ENCODE peak calls at places on chromosomes 7 and 10, in four cellular contexts. M is GM12878, P is K562, U is HepG2. V is an unnamed sample.

GRCh38 chr10:122990278-122990677 is 10.1 kb downstream of the PSTK start:
- DNase-seq in P (no peak), U (no peak), M (no peak), V (no peak)

GRCh38 chr7:135736586-135737305 is 8.8 kb upstream of the SLC13A4 start:
- DNase-seq in U (no peak), P (no peak), M (no peak), V (no peak)

GRCh38 chr10:126839094-126839761 is 66.0 kb upstream of the DOCK1 start:
- DNase-seq in M (no peak), U (no peak), P (no peak), V (no peak)

GRCh38 chr10:51425431-51425830 is 274.0 kb downstream of the CSTF2T start:
- DNase-seq in M (no peak), P (no peak), U (no peak), V (no peak)

GRCh38 chr7:36280840-36281812 is 108.5 kb upstream of the ANLN start:
- DNase-seq in M (no peak), P (no peak), U (no peak), V (no peak)

GRCh38 chr7:1894906-1895663 is 225.0 kb downstream of the ELFN1 start:
- DNase-seq in M (no peak), P (no peak), U (no peak), V (no peak)

GRCh38 chr7:65387893-65388292 is 14.2 kb downstream of the ZNF92 start:
- DNase-seq in P (no peak), M (peak; percentile 20), U (no peak), V (no peak)

GRCh38 chr10:89427629-89428028 is 13.3 kb downstream of the IFIT5 start:
- DNase-seq in P (no peak), M (no peak), U (no peak), V (no peak)

GRCh38 chr7:152462995-152463713 is 27.4 kb upstream of the KMT2C start:
- DNase-seq in U (no peak), M (no peak), P (peak; percentile 58), V (peak; percentile 60)

GRCh38 chr10:29501692-29502091 is 133.1 kb downstream of the SVIL start:
- DNase-seq in U (no peak), M (no peak), P (peak; percentile 30), V (no peak)

GRCh38 chr7:102029616-102030015 is 212.2 kb downstream of the CUX1 start:
- DNase-seq in P (no peak), U (no peak), M (no peak), V (no peak)

GRCh38 chr7:70347880-70348279 is 749.6 kb downstream of the AUTS2 start:
- DNase-seq in U (no peak), P (no peak), M (peak; percentile 66), V (no peak)

GRCh38 chr7:77685219-77685618 is 11.0 kb upstream of the RSBN1L start:
- DNase-seq in P (no peak), M (no peak), U (peak; percentile 27), V (no peak)

GRCh38 chr7:77631820-77632219 is 64.4 kb upstream of the RSBN1L start:
- DNase-seq in M (no peak), P (no peak), U (no peak), V (no peak)

GRCh38 chr10:133445751-133446708 is 7.7 kb upstream of the SCART1 start:
- DNase-seq in U (no peak), M (no peak), P (no peak), V (no peak)

GRCh38 chr10:129049501-129049900 is 417.5 kb upstream of the MGMT start:
- DNase-seq in P (no peak), U (no peak), M (no peak), V (no peak)

GRCh38 chr7:930975-931758 is 23.3 kb downstream of the ADAP1 start:
- DNase-seq in M (no peak), P (no peak), U (no peak), V (no peak)

GRCh38 chr7:108408294-108409004 is 47.8 kb downstream of the NRCAM start:
- DNase-seq in P (no peak), U (no peak), M (no peak), V (no peak)

GRCh38 chr7:119167431-119167830 is 942.9 kb downstream of the ANKRD7 start:
- DNase-seq in M (no peak), P (no peak), U (no peak), V (no peak)

GRCh38 chr7:158065340-158065739 is 522.3 kb downstream of the PTPRN2 start:
- DNase-seq in M (no peak), P (no peak), U (no peak), V (no peak)

GRCh38 chr7:106185719-106186118 is 73.6 kb upstream of the SYPL1 start:
- DNase-seq in P (no peak), U (no peak), M (no peak), V (no peak)

GRCh38 chr7:112892263-112892662 is 102.1 kb upstream of the TMEM168 start:
- DNase-seq in U (no peak), P (no peak), M (no peak), V (no peak)

DNA sequence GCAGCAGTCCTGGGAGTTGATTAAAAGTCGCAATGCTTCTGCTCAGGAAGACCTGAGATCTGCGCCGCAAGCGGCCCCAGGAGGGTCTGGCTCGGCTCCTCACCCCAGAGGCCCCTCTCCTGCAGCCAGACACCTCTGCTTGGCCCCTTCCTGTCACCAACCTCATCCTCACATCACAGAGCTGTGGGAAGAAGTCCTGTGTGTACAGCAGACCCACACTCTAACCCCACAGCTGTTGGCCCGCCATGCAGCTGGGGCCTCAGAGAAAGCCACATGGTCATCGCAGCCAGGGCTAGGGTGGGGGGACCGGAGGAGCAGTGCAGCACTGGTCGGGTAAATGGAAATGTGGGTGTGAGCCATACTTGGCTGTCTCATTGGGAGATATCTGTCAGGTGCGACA is 97.7 kb downstream of the RGS10 start:
- DNase-seq in M (no peak), U (no peak), P (no peak), V (no peak)
- TF ChIP-seq BHLHE40 in M (no peak), U (no peak), P (no peak), V (no peak)

GRCh38 chr10:72328829-72329204 is 25.9 kb downstream of the DNAJB12 start:
- DNase-seq in U (no peak), M (no peak), P (no peak), V (no peak)
- TF ChIP-seq FOXM1 in U (no peak), M (no peak), P (no peak), V (no peak)

GRCh38 chr10:4201866-4202825 is 417.1 kb upstream of the KLF6 start:
- DNase-seq in P (no peak), U (no peak), M (no peak), V (no peak)
- TF ChIP-seq FOXK2 in P (no peak), U (no peak), M (no peak), V (no peak)

GRCh38 chr7:137669706-137670105 is 177.1 kb downstream of the DGKI start:
- DNase-seq in U (no peak), M (no peak), P (no peak), V (no peak)

GRCh38 chr7:137668404-137668803 is 178.4 kb downstream of the DGKI start:
- DNase-seq in U (no peak), M (no peak), P (no peak), V (no peak)

GRCh38 chr7:137667633-137668387 is 179.0 kb downstream of the DGKI start:
- DNase-seq in P (no peak), U (no peak), M (no peak), V (no peak)

GRCh38 chr7:137661634-137662033 is 185.1 kb downstream of the DGKI start:
- DNase-seq in U (no peak), P (no peak), M (no peak), V (no peak)

GRCh38 chr7:137664846-137665245 is 181.9 kb downstream of the DGKI start:
- DNase-seq in M (no peak), P (no peak), U (no peak), V (no peak)
- TF ChIP-seq BHLHE40 in M (no peak), P (no peak), U (no peak), V (no peak)

GRCh38 chr7:8751557-8752231 is 318.3 kb downstream of the NXPH1 start:
- DNase-seq in P (peak; percentile 22), M (no peak), U (no peak), V (no peak)
- TF ChIP-seq FOXM1 in P (no peak), M (no peak), U (no peak), V (no peak)

GRCh38 chr7:6494365-6494764 is 46.6 kb upstream of the DAGLB start:
- DNase-seq in P (no peak), M (no peak), U (no peak), V (no peak)

GRCh38 chr7:6497637-6497905 is 49.8 kb upstream of the DAGLB start:
- DNase-seq in M (no peak), U (no peak), P (no peak), V (no peak)

GRCh38 chr7:6497994-6498393 is 50.2 kb upstream of the DAGLB start:
- DNase-seq in P (no peak), U (no peak), M (no peak), V (no peak)

GRCh38 chr7:6496842-6497636 is 49.3 kb upstream of the DAGLB start:
- DNase-seq in P (no peak), M (no peak), U (no peak), V (no peak)

GRCh38 chr7:6495597-6496262 is 48.0 kb upstream of the DAGLB start:
- DNase-seq in U (no peak), M (no peak), P (no peak), V (no peak)
- TF ChIP-seq FOXK2 in U (no peak), M (no peak), P (no peak), V (no peak)